ENCODE peak calls at places on chromosomes 12 and 14, in nine cellular contexts. F is foreskin fibroblast, H is GM12865, E is NCI-H146, K is Right ventricle myocardium inferior, V is nucleus accumbens, Z is mucosa of descending colon, O is ovary, C is A172. U is an unnamed sample.

GRCh38 chr14:93965287-93965821 is 11.0 kb downstream of the ASB2 start:
- DNase-seq in F (peak), H (no peak), E (no peak), K (no peak), V (no peak), Z (no peak), O (no peak), C (peak), U (no peak)

GRCh38 chr14:40694026-40694425 is 912.6 kb upstream of the LRFN5 start:
- DNase-seq in F (no peak), H (no peak), E (no peak), K (no peak), V (no peak), Z (no peak), O (no peak), C (no peak), U (no peak)

GRCh38 chr12:53204351-53204750 is 2.7 kb downstream of the ITGB7 start:
- DNase-seq in F (no peak), H (no peak), E (no peak), K (no peak), V (no peak), Z (no peak), O (no peak), C (no peak), U (no peak)

GRCh38 chr14:64137657-64138290 is 156.4 kb downstream of the ESR2 start:
- DNase-seq in F (peak), H (peak), E (no peak), K (no peak), V (no peak), Z (no peak), O (peak), C (no peak), U (no peak)

GRCh38 chr14:65478017-65478416 is 65.5 kb downstream of the FUT8 start:
- DNase-seq in F (no peak), H (no peak), E (no peak), K (no peak), V (no peak), Z (no peak), O (no peak), C (no peak), U (no peak)

GRCh38 chr14:74501135-74501614 is 7.6 kb downstream of the ISCA2 start:
- DNase-seq in F (peak), H (no peak), E (peak), K (no peak), V (peak), Z (peak), O (peak), C (peak), U (no peak)

GRCh38 chr12:50732591-50732990 is 31.3 kb upstream of the ATF1 start:
- DNase-seq in F (peak), H (no peak), E (no peak), K (no peak), V (no peak), Z (no peak), O (no peak), C (peak), U (peak)

GRCh38 chr12:77354766-77355362 is 289.5 kb upstream of the E2F7 start:
- DNase-seq in F (peak), H (no peak), E (no peak), K (no peak), V (no peak), Z (no peak), O (no peak), C (no peak), U (no peak)

GRCh38 chr14:104819361-104819771 is 18.5 kb downstream of the ZBTB42 start:
- DNase-seq in F (no peak), H (no peak), E (no peak), K (no peak), V (no peak), Z (no peak), O (peak), C (no peak), U (no peak)

U was measured in H54.